ENCODE peak calls at places on chromosomes 4 and X, in eight cellular contexts. A is cardiac muscle cell; W is A673; L is brain microvascular endothelial cell; U is CD4-positive, alpha-beta memory T cell; H is NB4; X is HFF-Myc; Z is left ventricle myocardium inferior. R is an unnamed sample.

GRCh38 chr4:87118826-87119225 is 101.6 kb downstream of the KLHL8 start:
- DNase-seq in L (peak; percentile 91), W (peak; percentile 51), X (peak; percentile 27), Z (no peak), H (peak; percentile 60), A (peak; percentile 37), U (no peak), R (no peak)

GRCh38 chr4:184450045-184450444 is 24.3 kb downstream of the IRF2 start:
- DNase-seq in Z (no peak), H (no peak), L (peak; percentile 25), U (no peak), X (no peak), W (peak; percentile 40), A (peak; percentile 65), R (no peak)

GRCh38 chrX:123818243-123818642 is 41.6 kb upstream of the XIAP start:
- DNase-seq in U (no peak), A (no peak), X (no peak), H (no peak), W (no peak), L (peak; percentile 72), Z (no peak), R (no peak)

GRCh38 chr4:4260185-4260751 is 12.2 kb upstream of the TMEM128 start:
- DNase-seq in X (peak; percentile 38), H (peak; percentile 77), L (peak; percentile 35), Z (no peak), W (peak; percentile 68), U (peak; percentile 69), A (peak; percentile 83), R (peak; percentile 63)

GRCh38 chrX:49995021-49995731 is 72.8 kb downstream of the CLCN5 start:
- DNase-seq in W (peak; percentile 47), U (no peak), A (peak; percentile 77), Z (no peak), H (no peak), X (peak; percentile 26), L (peak; percentile 64), R (no peak)

GRCh38 chr4:699816-700580 is 5.6 kb upstream of the PCGF3 start:
- DNase-seq in X (no peak), H (no peak), L (no peak), U (no peak), A (no peak), W (no peak), Z (no peak), R (no peak)

GRCh38 chr4:38837849-38838248 is 18.8 kb downstream of the TLR6 start:
- DNase-seq in Z (no peak), L (no peak), A (peak; percentile 58), W (no peak), U (peak; percentile 57), H (peak; percentile 37), X (no peak), R (no peak)

GRCh38 chrX:20320461-20321159 is 53.9 kb upstream of the RPS6KA3 start:
- DNase-seq in U (peak; percentile 19), H (peak; percentile 59), Z (no peak), W (no peak), L (no peak), A (no peak), X (no peak), R (peak; percentile 75)

DNA sequence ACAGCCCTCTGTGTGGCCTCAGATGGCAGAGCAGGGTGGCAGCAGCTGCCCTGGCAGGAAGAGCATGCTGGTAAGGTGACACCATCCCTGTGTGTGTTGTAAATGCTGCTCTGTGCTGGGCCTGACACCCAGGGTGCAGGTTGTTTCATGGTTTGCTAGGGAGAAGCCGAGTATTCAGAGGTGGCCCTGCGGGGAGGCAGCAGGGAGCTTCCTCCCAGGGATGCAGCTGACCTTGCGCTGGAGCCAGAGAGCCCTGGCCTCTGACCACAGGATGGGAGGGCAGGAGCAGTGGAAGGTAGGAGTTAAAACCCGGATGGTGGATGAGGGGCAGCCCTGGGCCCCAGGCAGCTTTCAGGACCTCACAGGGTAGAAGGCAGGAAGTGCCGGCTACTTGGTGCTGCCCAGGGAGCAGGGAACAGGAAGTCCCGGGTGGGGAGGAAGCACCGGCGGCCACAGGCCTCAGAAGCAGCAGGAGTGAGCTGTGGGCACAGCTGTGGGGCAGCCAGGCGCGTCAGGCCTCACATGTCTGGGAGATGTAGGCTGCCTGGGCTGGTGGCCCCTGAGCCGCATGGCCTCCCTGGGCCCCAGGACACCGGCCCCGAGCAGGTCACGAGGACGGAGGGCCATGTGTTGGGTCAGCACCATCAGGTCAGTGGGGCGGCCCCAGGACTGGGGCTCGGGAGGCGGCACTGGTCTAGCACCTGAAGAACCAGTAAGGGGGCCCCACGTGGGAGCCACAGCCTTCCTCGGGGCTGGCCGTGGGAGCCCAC is 19.1 kb downstream of the SH3BP2 start:
- DNase-seq in U (peak; percentile 58), W (no peak), H (peak; percentile 99), A (peak; percentile 82), Z (peak; percentile 76), L (peak; percentile 48), X (no peak), R (peak; percentile 90)
- H3K4me3 ChIP-seq in U (peak overlapping the region; percentile 24), W (no peak overlapping the region), H (peak overlapping the region; percentile 94), A (no peak overlapping the region), Z (peak overlapping the region; percentile 63), L (peak overlapping the region; percentile 49), X (peak overlapping the region; percentile 61), R (peak overlapping the region; percentile 77)

GRCh38 chr4:25727711-25728493 is 72.3 kb downstream of the SLC34A2 start:
- DNase-seq in W (no peak), Z (no peak), U (no peak), L (no peak), H (no peak), X (no peak), A (no peak), R (peak; percentile 82)
- H3K4me3 ChIP-seq in W (no peak overlapping the region), Z (no peak overlapping the region), U (no peak overlapping the region), L (no peak overlapping the region), H (no peak overlapping the region), X (no peak overlapping the region), A (no peak overlapping the region), R (no peak overlapping the region)

GRCh38 chrX:139831017-139831416 is 101.8 kb downstream of the ATP11C start:
- DNase-seq in X (no peak), L (no peak), U (no peak), A (peak; percentile 9), H (peak; percentile 2), W (no peak), Z (no peak), R (no peak)
- H3K4me3 ChIP-seq in X (no peak overlapping the region), L (no peak overlapping the region), U (no peak overlapping the region), A (no peak overlapping the region), H (no peak overlapping the region), W (no peak overlapping the region), Z (no peak overlapping the region), R (no peak overlapping the region)

GRCh38 chr4:186192068-186192751 is 843 bp downstream of the CYP4V2 start:
- DNase-seq in X (no peak), W (peak; percentile 43), L (peak; percentile 18), U (peak; percentile 51), H (peak; percentile 61), A (peak; percentile 55), Z (peak; percentile 28), R (peak; percentile 48)

GRCh38 chr4:186191266-186192067 is at the start of gene CYP4V2:
- DNase-seq in W (peak; percentile 85), H (peak; percentile 89), X (no peak), A (peak; percentile 86), U (peak; percentile 92), L (peak; percentile 43), Z (peak; percentile 86), R (peak; percentile 95)

GRCh38 chr4:186190456-186191265 is 706 bp upstream of the CYP4V2 start:
- DNase-seq in U (peak; percentile 47), A (peak; percentile 22), X (no peak), W (peak; percentile 68), L (no peak), H (peak; percentile 84), Z (no peak), R (peak; percentile 61)

GRCh38 chr4:186188107-186188506 is 3.3 kb upstream of the CYP4V2 start:
- DNase-seq in W (no peak), H (no peak), L (no peak), A (no peak), U (no peak), Z (no peak), X (no peak), R (no peak)

GRCh38 chr4:186189656-186190055 is 1.7 kb upstream of the CYP4V2 start:
- DNase-seq in U (no peak), L (no peak), H (no peak), A (no peak), W (no peak), X (no peak), Z (no peak), R (no peak)
- H3K4me3 ChIP-seq in U (no peak overlapping the region), L (no peak overlapping the region), H (peak overlapping the region; percentile 56), A (no peak overlapping the region), W (no peak overlapping the region), X (no peak overlapping the region), Z (peak overlapping the region; percentile 82), R (peak overlapping the region; percentile 4)

GRCh38 chr4:185933078-185933581 is 121.1 kb upstream of the SORBS2 start:
- DNase-seq in L (peak; percentile 98), U (no peak), W (peak; percentile 24), H (no peak), A (peak; percentile 38), X (no peak), Z (no peak), R (no peak)

GRCh38 chr4:185931375-185931774 is 119.4 kb upstream of the SORBS2 start:
- DNase-seq in U (no peak), A (no peak), H (no peak), Z (no peak), W (no peak), X (no peak), L (no peak), R (no peak)

GRCh38 chr4:185931986-185932385 is 120.0 kb upstream of the SORBS2 start:
- DNase-seq in H (no peak), W (no peak), L (peak; percentile 51), A (peak; percentile 9), Z (no peak), U (no peak), X (no peak), R (no peak)

GRCh38 chr4:185928761-185929455 is 116.9 kb upstream of the SORBS2 start:
- DNase-seq in A (no peak), L (no peak), H (no peak), W (no peak), U (no peak), X (no peak), Z (no peak), R (no peak)

GRCh38 chr4:185932491-185932890 is 120.5 kb upstream of the SORBS2 start:
- DNase-seq in L (peak; percentile 63), A (peak; percentile 67), Z (no peak), H (no peak), W (no peak), U (no peak), X (no peak), R (no peak)
- H3K4me3 ChIP-seq in L (peak overlapping the region; percentile 41), A (no peak overlapping the region), Z (peak overlapping the region; percentile 24), H (no peak overlapping the region), W (no peak overlapping the region), U (no peak overlapping the region), X (no peak overlapping the region), R (no peak overlapping the region)

DNA sequence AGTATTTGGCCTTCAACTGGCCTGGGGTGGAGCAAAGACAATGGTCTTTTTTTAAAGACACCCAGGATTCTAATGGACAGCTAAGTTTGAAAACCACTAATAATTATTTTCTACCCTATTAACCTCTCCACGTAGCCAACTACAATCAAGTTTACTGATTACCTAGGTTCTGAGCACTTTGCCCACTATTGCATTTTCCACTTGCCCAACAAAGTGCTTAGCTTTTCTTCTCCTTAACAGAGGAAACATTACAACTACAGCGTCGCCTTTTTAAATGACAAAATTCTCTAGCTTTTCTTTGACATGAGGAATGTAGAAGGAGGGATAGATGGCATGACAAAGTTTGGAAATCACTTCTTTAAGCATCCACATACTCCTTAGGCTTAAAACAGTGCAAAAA is 2.0 kb downstream of the CHIC2 start:
- DNase-seq in H (no peak), U (no peak), L (no peak), Z (no peak), A (no peak), X (no peak), W (no peak), R (no peak)
- H3K4me3 ChIP-seq in H (peak overlapping the region; percentile 94), U (peak overlapping the region; percentile 87), L (peak overlapping the region; percentile 83), Z (peak overlapping the region; percentile 99), A (peak overlapping the region; percentile 80), X (peak overlapping the region; percentile 95), W (peak overlapping the region; percentile 73), R (peak overlapping the region; percentile 75)